ENCODE peak calls at places on chromosomes 4 and X, in four cellular contexts. Y, C, G and P are unnamed samples.
A peak's percentile ranks its signal among the peaks of the same experiment; 100 is the strongest.

GRCh38 chr4:174292473-174292872 is 8.8 kb downstream of the CEP44 start:
- DNase-seq in Y (no peak), C (no peak), G (no peak), P (no peak)

GRCh38 chr4:76055005-76055404 is 19.1 kb upstream of the CXCL11 start:
- DNase-seq in Y (no peak), C (no peak), G (no peak), P (no peak)

GRCh38 chr4:6984611-6985115 is 58.5 kb upstream of the TADA2B start:
- DNase-seq in Y (no peak), C (no peak), G (no peak), P (no peak)

GRCh38 chrX:154785711-154786110 is 19.6 kb downstream of the MPP1 start:
- DNase-seq in Y (no peak), C (no peak), G (no peak), P (no peak)

GRCh38 chr4:166293551-166293950 is 420.5 kb downstream of the TLL1 start:
- DNase-seq in Y (no peak), C (no peak), G (no peak), P (no peak)

GRCh38 chrX:13692771-13693231 is 3.9 kb downstream of the RAB9A start:
- DNase-seq in Y (no peak), C (no peak), G (no peak), P (no peak)

GRCh38 chr4:169567916-169568315 is 44.5 kb downstream of the NEK1 start:
- DNase-seq in Y (no peak), C (no peak), G (no peak), P (no peak)

GRCh38 chr4:73770917-73771316 is 30.5 kb downstream of the CXCL8 start:
- DNase-seq in Y (no peak), C (peak; percentile 70), G (no peak), P (no peak)

GRCh38 chr4:73704314-73705055 is 35.9 kb upstream of the CXCL8 start:
- DNase-seq in Y (peak; percentile 85), C (peak; percentile 27), G (peak; percentile 99), P (peak; percentile 71)

GRCh38 chr4:94533405-94534223 is 81.9 kb downstream of the PDLIM5 start:
- DNase-seq in Y (no peak), C (no peak), G (no peak), P (no peak)

GRCh38 chrX:119093991-119094741 is 21.4 kb downstream of the CT47C1 start:
- DNase-seq in Y (no peak), C (no peak), G (peak; percentile 3), P (no peak)

GRCh38 chrX:13463608-13464007 is 105.8 kb upstream of the EGFL6 start:
- DNase-seq in Y (peak; percentile 72), C (peak; percentile 49), G (peak; percentile 80), P (peak; percentile 64)